ENCODE peak calls at places on chromosomes 4 and X, in five cellular contexts. K is memory B cell; R is stimulated activated CD4-positive, alpha-beta T cell treated with anti-CD3 and anti-CD28 coated beads, Interleukin-15, amount 100 ng/mL, for 1 hour; M is RCC 7860; S is activated CD4-positive, alpha-beta memory T cell treated with anti-CD3 and anti-CD28 coated beads for 36 hours. E is an unnamed sample.

GRCh38 chr4:1055721-1056590 is 44.5 kb downstream of the FGFRL1 start:
- DNase-seq in R (peak), S (peak), M (no peak), K (peak), E (peak)

GRCh38 chrX:88425739-88426138 is 321.3 kb upstream of the CPXCR1 start:
- DNase-seq in R (no peak), K (no peak), S (no peak), M (no peak), E (no peak)

GRCh38 chr4:122577808-122578781 is 42.8 kb downstream of the IL21 start:
- DNase-seq in R (peak), S (peak), M (peak), K (peak), E (peak)

GRCh38 chr4:53545942-53546581 is 45.2 kb downstream of the LNX1 start:
- DNase-seq in R (no peak), S (no peak), M (no peak), K (no peak), E (no peak)

GRCh38 chr4:154562697-154563254 is at the start of gene FGB:
- DNase-seq in S (no peak), K (no peak), M (no peak), R (no peak), E (no peak)

GRCh38 chr4:127601029-127601428 is 31.7 kb upstream of the INTU start:
- DNase-seq in S (no peak), K (no peak), M (no peak), R (no peak), E (no peak)

GRCh38 chrX:6262959-6263358 is 34.3 kb upstream of the NLGN4X start:
- DNase-seq in K (no peak), S (no peak), R (no peak), M (no peak), E (no peak)

GRCh38 chr4:186946140-186946539 is 222.5 kb upstream of the FAT1 start:
- DNase-seq in M (no peak), K (no peak), S (no peak), R (no peak), E (no peak)

GRCh38 chrX:49192722-49193328 is 6.7 kb upstream of the PRICKLE3 start:
- DNase-seq in R (no peak), M (no peak), K (no peak), S (peak), E (peak)

GRCh38 chr4:179095585-179096228 is 1653.5 kb upstream of the AGA start:
- DNase-seq in S (no peak), R (no peak), M (no peak), K (no peak), E (no peak)

GRCh38 chr4:166460769-166461550 is 587.9 kb downstream of the TLL1 start:
- DNase-seq in M (no peak), R (no peak), S (no peak), K (no peak), E (no peak)

GRCh38 chr4:24915121-24915922 is 2.5 kb upstream of the CCDC149 start:
- DNase-seq in S (no peak), K (no peak), R (no peak), M (no peak), E (no peak)